ENCODE peak calls at places on chromosomes 11 and 22, in four cellular contexts. C, A, W and M are unnamed samples.

GRCh38 chr11:29280452-29280851 is 736.4 kb downstream of the KCNA4 start:
- DNase-seq in C (no peak), A (no peak), W (peak), M (no peak)

GRCh38 chr11:62539238-62539925 is 7.2 kb downstream of the AHNAK start:
- DNase-seq in C (no peak), A (no peak), W (peak), M (peak)

GRCh38 chr22:48577014-48577690 is 1250.5 kb downstream of the BRD1 start:
- DNase-seq in C (no peak), A (no peak), W (no peak), M (no peak)

GRCh38 chr11:371716-372590 is 2.7 kb downstream of the B4GALNT4 start:
- DNase-seq in C (no peak), A (no peak), W (no peak), M (no peak)

GRCh38 chr11:121723261-121723741 is 270.5 kb upstream of the SORL1-AS1 start:
- DNase-seq in C (peak), A (peak), W (no peak), M (peak)

GRCh38 chr11:62413060-62413696 is 5.7 kb upstream of the SCGB1A1 start:
- DNase-seq in C (no peak), A (no peak), W (no peak), M (no peak)

GRCh38 chr11:128473631-128474030 is 113.7 kb downstream of the ETS1 start:
- DNase-seq in C (no peak), A (no peak), W (no peak), M (no peak)

GRCh38 chr11:15189646-15190365 is 75.1 kb downstream of the INSC start:
- DNase-seq in C (no peak), A (no peak), W (no peak), M (peak)

GRCh38 chr11:124640660-124641059 is 18.0 kb downstream of the TBRG1 start:
- DNase-seq in C (no peak), A (no peak), W (peak), M (peak)

GRCh38 chr11:117572671-117573070 is 224.3 kb downstream of the DSCAML1 start:
- DNase-seq in C (no peak), A (no peak), W (no peak), M (no peak)

GRCh38 chr11:54603898-54604297 is at the start of gene OR4C46:
- DNase-seq in C (no peak), A (no peak), W (no peak), M (no peak)

GRCh38 chr11:575324-575995 is 810 bp upstream of the PHRF1 start:
- DNase-seq in C (no peak), A (no peak), W (no peak), M (no peak)

DNA sequence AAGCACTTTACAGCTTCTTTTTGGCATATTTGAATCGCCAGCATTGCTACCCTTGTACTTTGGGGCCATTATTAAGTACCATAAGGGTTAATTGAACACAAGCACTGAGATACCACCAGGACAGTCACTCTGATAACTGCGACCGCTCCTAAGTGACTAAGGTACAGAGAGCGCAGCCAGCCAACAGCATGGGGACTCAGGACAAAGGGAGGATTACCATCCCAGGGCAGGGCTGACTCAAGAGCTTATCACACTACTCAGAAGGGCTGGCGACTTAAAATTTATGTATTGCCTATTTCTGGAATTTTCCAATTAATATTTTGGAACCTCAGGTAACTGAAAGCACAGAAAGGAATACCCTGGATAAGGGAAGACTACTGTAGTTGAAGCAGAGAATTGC is 479 bp downstream of the ZNF280A start:
- DNase-seq in C (no peak), A (no peak), W (peak), M (no peak)
- H3K4me3 ChIP-seq in C (no peak), A (no peak), W (peak), M (peak)

GRCh38 chr22:50143096-50143495 is 27.4 kb upstream of the PANX2 start:
- DNase-seq in C (no peak), A (no peak), W (no peak), M (no peak)

GRCh38 chr22:50140615-50141014 is 29.9 kb upstream of the PANX2 start:
- DNase-seq in C (no peak), A (no peak), W (no peak), M (peak)

GRCh38 chr22:50139843-50140415 is 30.6 kb upstream of the PANX2 start:
- DNase-seq in C (no peak), A (no peak), W (peak), M (no peak)

GRCh38 chr22:50141462-50141861 is 29.1 kb upstream of the PANX2 start:
- DNase-seq in C (no peak), A (no peak), W (no peak), M (no peak)

DNA sequence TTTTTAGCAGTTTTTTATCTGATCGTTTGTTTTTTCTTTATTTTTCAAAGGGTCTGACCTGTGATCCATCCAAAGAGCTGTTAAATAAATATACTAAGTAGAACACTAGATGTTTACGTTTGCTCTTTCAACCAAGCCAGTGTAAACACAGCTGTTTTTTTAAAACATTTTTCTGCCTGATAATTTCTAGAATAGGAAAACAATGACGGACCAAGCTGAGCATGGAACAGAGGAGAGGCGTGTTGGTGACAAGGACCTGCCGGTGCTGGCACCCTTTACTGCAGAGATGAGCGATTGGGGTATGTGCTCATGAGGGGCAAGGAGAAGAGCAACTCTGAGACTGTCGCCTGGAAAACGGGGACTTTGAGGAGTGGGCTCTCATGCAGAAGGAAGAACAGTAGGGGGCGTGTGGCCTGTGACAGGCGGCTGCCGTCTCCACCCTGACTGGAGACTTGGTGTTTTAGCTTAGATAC is 28.6 kb upstream of the PANX2 start:
- DNase-seq in C (no peak), A (no peak), W (no peak), M (no peak)
- TF ChIP-seq CTCF in C (no peak), A (no peak), W (no peak), M (no peak)

GRCh38 chr11:102292951-102293350 is 24.3 kb upstream of the BIRC3 start:
- DNase-seq in C (no peak), A (no peak), W (no peak), M (no peak)
- H3K4me3 ChIP-seq in C (no peak), A (no peak), W (no peak), M (no peak)

DNA sequence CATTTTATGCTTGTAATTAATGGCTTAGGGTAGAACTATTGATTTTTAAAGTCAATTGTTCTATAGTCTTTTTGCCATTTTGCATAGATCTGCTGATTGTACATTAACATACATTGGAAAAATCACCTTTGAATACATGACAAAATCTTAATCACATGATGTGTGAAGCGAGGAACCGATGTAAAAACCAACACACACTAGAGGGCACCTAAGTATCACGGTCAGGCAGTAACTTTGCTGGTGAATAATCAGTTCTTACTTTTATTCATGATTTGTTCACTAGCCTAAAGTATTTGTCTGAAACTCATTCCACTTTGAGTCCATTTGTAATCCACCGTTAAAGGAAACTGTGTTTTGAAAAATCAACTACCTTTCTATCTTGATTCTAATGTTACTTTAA is 28.2 kb downstream of the JHY start:
- DNase-seq in C (no peak), A (no peak), W (peak), M (peak)
- TF ChIP-seq CTCF in C (peak), A (no peak), W (peak), M (peak)

DNA sequence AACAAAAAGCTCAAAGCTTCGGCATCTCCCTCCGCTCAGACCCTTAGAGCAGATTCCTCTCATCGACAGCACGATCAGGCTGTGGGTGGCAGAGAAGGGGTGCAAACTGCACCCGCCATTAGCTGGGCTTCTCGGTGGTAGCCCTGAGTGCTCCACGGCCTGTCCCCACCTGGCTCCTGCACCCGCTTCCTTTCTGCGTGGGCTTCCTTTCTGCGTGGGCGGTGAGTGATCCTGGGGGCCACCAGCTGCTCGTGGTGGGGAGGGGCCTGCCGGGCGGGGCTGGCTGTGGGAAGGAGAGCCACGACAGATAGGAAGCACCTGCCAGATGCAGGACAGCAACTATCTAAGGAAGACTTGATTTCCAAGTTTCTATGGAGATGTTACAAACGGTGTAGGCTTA is 55.0 kb downstream of the BRD1 start:
- DNase-seq in C (no peak), A (no peak), W (no peak), M (no peak)
- H3K4me3 ChIP-seq in C (no peak), A (no peak), W (no peak), M (no peak)

DNA sequence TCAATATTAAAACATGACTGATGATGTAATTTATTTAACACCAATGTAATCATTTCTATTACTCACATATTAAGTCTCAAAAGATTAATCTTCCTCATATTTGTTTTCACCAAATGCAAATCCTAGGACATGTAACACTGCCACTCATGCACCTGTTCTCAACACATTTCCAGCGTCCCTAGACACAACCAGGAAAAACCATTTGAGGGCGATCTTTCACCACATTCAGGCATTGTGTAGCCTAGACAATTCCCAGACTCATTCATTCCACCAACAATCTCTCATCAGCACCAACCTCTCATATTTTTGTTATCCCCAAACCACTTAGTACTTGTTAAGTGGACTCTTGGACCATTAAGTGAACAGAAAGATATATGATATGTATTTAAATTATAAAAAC is 66.1 kb downstream of the SLC36A4 start:
- DNase-seq in C (no peak), A (no peak), W (peak), M (no peak)
- TF ChIP-seq CTCF in C (no peak), A (no peak), W (no peak), M (peak)